ENCODE peak calls at places on chromosomes 6 and 20, in four cellular contexts. Q, E, O and A are unnamed samples.

GRCh38 chr6:150144294-150144868 is 1.5 kb downstream of the PPP1R14C start:
- DNase-seq in Q (no peak), E (no peak), O (no peak), A (no peak)

GRCh38 chr6:154763650-154764049 is 30.4 kb downstream of the SCAF8 start:
- DNase-seq in Q (no peak), O (peak), E (no peak), A (no peak)

GRCh38 chr6:13307508-13307995 is 20.8 kb downstream of the TBC1D7 start:
- DNase-seq in Q (peak), O (peak), E (no peak), A (peak)

GRCh38 chr6:124669713-124670480 is 292.3 kb upstream of the RNF217 start:
- DNase-seq in E (no peak), O (peak), Q (no peak), A (no peak)

GRCh38 chr6:33963351-33963750 is 159.5 kb upstream of the MLN start:
- DNase-seq in E (no peak), O (no peak), Q (no peak), A (no peak)

GRCh38 chr20:37296371-37296770 is 6.9 kb downstream of the MANBAL start:
- DNase-seq in Q (no peak), E (no peak), O (no peak), A (no peak)

GRCh38 chr6:129329677-129330076 is 380.3 kb downstream of the ARHGAP18 start:
- DNase-seq in Q (no peak), O (no peak), E (no peak), A (no peak)

GRCh38 chr6:16681260-16681873 is 79.9 kb downstream of the ATXN1 start:
- DNase-seq in Q (peak), E (no peak), O (peak), A (peak)